ENCODE peak calls at places on chromosomes 7 and 10, in four cellular contexts. M, A, P and L are unnamed samples. For H3K4me1, the result is how much of the 10 kb centered on the place peaks cover.

GRCh38 chr10:119670717-119671116 is 19.5 kb downstream of the BAG3 start:
- DNase-seq in M (no peak), A (no peak), P (no peak), L (no peak)

GRCh38 chr10:91567815-91568214 is 65.1 kb downstream of the PPP1R3C start:
- DNase-seq in M (no peak), A (no peak), P (no peak), L (no peak)

GRCh38 chr10:71064413-71065118 is 147.8 kb upstream of the UNC5B start:
- DNase-seq in M (peak), A (peak), P (no peak), L (no peak)

GRCh38 chr7:36448781-36449379 is 59.2 kb downstream of the ANLN start:
- DNase-seq in M (no peak), A (peak), P (no peak), L (no peak)

GRCh38 chr7:38796636-38797501 is 112.1 kb downstream of the VPS41 start:
- DNase-seq in M (peak), A (peak), P (no peak), L (peak)

GRCh38 chr7:23410446-23411183 is 59.7 kb downstream of the IGF2BP3 start:
- DNase-seq in M (no peak), A (no peak), P (no peak), L (no peak)

GRCh38 chr7:835021-835420 is 2.7 kb downstream of the SUN1 start:
- DNase-seq in M (no peak), A (no peak), P (no peak), L (no peak)

GRCh38 chr7:142328551-142328950 is 70.7 kb upstream of the PRSS58 start:
- DNase-seq in M (no peak), A (no peak), P (no peak), L (no peak)

GRCh38 chr10:72086466-72087391 is 1.6 kb downstream of the SPOCK2 start:
- DNase-seq in M (peak), A (no peak), P (no peak), L (peak)

GRCh38 chr10:18474111-18474455 is 177.3 kb downstream of the NSUN6 start:
- DNase-seq in M (no peak), A (no peak), P (no peak), L (no peak)

GRCh38 chr7:24778543-24779282 is 21.4 kb upstream of the GSDME start:
- DNase-seq in M (peak), A (peak), P (peak), L (no peak)

DNA sequence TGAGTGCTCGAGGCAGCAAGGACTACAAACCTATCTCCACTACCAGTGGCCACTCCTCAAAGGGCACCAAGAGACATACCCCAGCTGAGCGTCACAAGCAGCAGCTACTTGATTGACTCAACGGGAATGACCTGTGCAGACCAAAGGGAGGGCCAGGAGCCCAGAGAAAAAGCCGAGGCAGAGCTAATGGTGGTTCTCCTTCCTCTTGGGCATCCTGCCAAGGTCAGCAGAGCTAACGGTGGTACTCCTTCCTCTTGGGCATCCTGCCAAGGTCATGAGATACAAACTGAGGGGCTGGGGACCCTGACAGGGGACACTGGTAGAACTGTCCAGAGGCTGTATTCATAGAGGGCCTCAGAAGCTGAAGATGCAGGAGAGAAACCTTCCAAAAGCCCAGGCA is 60.4 kb downstream of the FAM53B start:
- DNase-seq in M (peak), A (no peak), P (no peak), L (no peak)
- H3K4me1 ChIP-seq in M (half or more), A (under half), P (under half), L (half or more)

GRCh38 chr10:85402541-85402940 is 964.1 kb downstream of the GRID1 start:
- DNase-seq in M (no peak), A (no peak), P (no peak), L (no peak)
- H3K27ac ChIP-seq in M (no peak), A (no peak), P (no peak), L (no peak)

GRCh38 chr7:128829391-128830166 is 627 bp upstream of the FLNC start:
- DNase-seq in M (peak), A (peak), P (no peak), L (no peak)
- H3K4me1 ChIP-seq in M (under half), A (half or more), P (under half), L (under half)

GRCh38 chr7:74526780-74527179 is 73.1 kb downstream of the GTF2IRD1 start:
- DNase-seq in M (no peak), A (no peak), P (no peak), L (no peak)

GRCh38 chr7:74525881-74526280 is 72.2 kb downstream of the GTF2IRD1 start:
- DNase-seq in M (no peak), A (no peak), P (no peak), L (no peak)

GRCh38 chr7:74525140-74525539 is 71.4 kb downstream of the GTF2IRD1 start:
- DNase-seq in M (no peak), A (no peak), P (no peak), L (no peak)

GRCh38 chr7:74523015-74523414 is 69.3 kb downstream of the GTF2IRD1 start:
- DNase-seq in M (no peak), A (no peak), P (no peak), L (no peak)

GRCh38 chr7:74527842-74528241 is 74.1 kb downstream of the GTF2IRD1 start:
- DNase-seq in M (no peak), A (no peak), P (no peak), L (no peak)
- H3K27ac ChIP-seq in M (no peak), A (no peak), P (no peak), L (no peak)

GRCh38 chr10:50526185-50526584 is 97.6 kb downstream of the SGMS1 start:
- DNase-seq in M (no peak), A (no peak), P (no peak), L (no peak)

GRCh38 chr10:50529660-50530059 is 94.1 kb downstream of the SGMS1 start:
- DNase-seq in M (no peak), A (no peak), P (no peak), L (no peak)

GRCh38 chr10:50528206-50528605 is 95.5 kb downstream of the SGMS1 start:
- DNase-seq in M (no peak), A (no peak), P (no peak), L (no peak)

GRCh38 chr10:50531388-50532077 is 92.2 kb downstream of the SGMS1 start:
- DNase-seq in M (no peak), A (no peak), P (no peak), L (no peak)

GRCh38 chr10:50527438-50528043 is 96.2 kb downstream of the SGMS1 start:
- DNase-seq in M (no peak), A (no peak), P (no peak), L (no peak)
- H3K4me1 ChIP-seq in M (under half), A (under half), P (under half), L (under half)

GRCh38 chr7:150820578-150821198 is 20.1 kb downstream of the TMEM176A start:
- DNase-seq in M (no peak), A (no peak), P (no peak), L (no peak)
- H3K27ac ChIP-seq in M (no peak), A (no peak), P (no peak), L (no peak)